ENCODE peak calls at places on chromosomes 1 and 21, in seven cellular contexts. One of them, this sample, is unnamed.

GRCh38 chr1:161367684-161368398 is at the start of gene CFAP126:
- DNase-seq in heart left ventricle: no peak
- DNase-seq in Panc1: no peak
- DNase-seq in NCI-H345: peak
- DNase-seq in EL: peak
- DNase-seq in AG09319: no peak
- DNase-seq in HuH-7.5: peak
- DNase-seq in this sample: no peak

GRCh38 chr1:25140073-25140797 is 92.1 kb downstream of the SYF2 start:
- DNase-seq in heart left ventricle: peak
- DNase-seq in NCI-H345: no peak
- DNase-seq in EL: peak
- DNase-seq in HuH-7.5: no peak
- DNase-seq in Panc1: no peak
- DNase-seq in AG09319: no peak
- DNase-seq in this sample: no peak

GRCh38 chr1:1431845-1432565 is 3.5 kb upstream of the VWA1 start:
- DNase-seq in AG09319: no peak
- DNase-seq in NCI-H345: no peak
- DNase-seq in HuH-7.5: peak
- DNase-seq in Panc1: no peak
- DNase-seq in EL: no peak
- DNase-seq in heart left ventricle: peak
- DNase-seq in this sample: no peak

GRCh38 chr1:201025571-201026002 is 2.1 kb upstream of the KIF21B start:
- DNase-seq in Panc1: no peak
- DNase-seq in AG09319: no peak
- DNase-seq in HuH-7.5: peak
- DNase-seq in EL: peak
- DNase-seq in heart left ventricle: no peak
- DNase-seq in NCI-H345: no peak
- DNase-seq in this sample: no peak

GRCh38 chr1:212477680-212478466 is 45.2 kb downstream of the NENF start:
- DNase-seq in NCI-H345: no peak
- DNase-seq in HuH-7.5: no peak
- DNase-seq in heart left ventricle: no peak
- DNase-seq in Panc1: no peak
- DNase-seq in AG09319: no peak
- DNase-seq in EL: no peak
- DNase-seq in this sample: no peak

GRCh38 chr21:42579456-42580075 is 65.9 kb downstream of the SLC37A1 start:
- DNase-seq in Panc1: no peak
- DNase-seq in NCI-H345: no peak
- DNase-seq in AG09319: no peak
- DNase-seq in EL: no peak
- DNase-seq in HuH-7.5: no peak
- DNase-seq in heart left ventricle: no peak
- DNase-seq in this sample: no peak

GRCh38 chr1:52032785-52033131 is 852 bp downstream of the KTI12 start:
- DNase-seq in NCI-H345: no peak
- DNase-seq in Panc1: no peak
- DNase-seq in EL: peak
- DNase-seq in heart left ventricle: peak
- DNase-seq in HuH-7.5: peak
- DNase-seq in AG09319: no peak
- DNase-seq in this sample: no peak

GRCh38 chr1:110190282-110190929 is 19.7 kb upstream of the KCNC4 start:
- DNase-seq in EL: no peak
- DNase-seq in heart left ventricle: peak
- DNase-seq in NCI-H345: peak
- DNase-seq in Panc1: no peak
- DNase-seq in HuH-7.5: no peak
- DNase-seq in AG09319: no peak
- DNase-seq in this sample: no peak

GRCh38 chr21:45460611-45461368 is 55.8 kb downstream of the COL18A1 start:
- DNase-seq in HuH-7.5: no peak
- DNase-seq in EL: peak
- DNase-seq in heart left ventricle: no peak
- DNase-seq in Panc1: no peak
- DNase-seq in NCI-H345: no peak
- DNase-seq in AG09319: peak
- DNase-seq in this sample: no peak

GRCh38 chr21:43209575-43210453 is 41.0 kb downstream of the CRYAA start:
- DNase-seq in heart left ventricle: peak
- DNase-seq in Panc1: peak
- DNase-seq in AG09319: no peak
- DNase-seq in EL: peak
- DNase-seq in HuH-7.5: no peak
- DNase-seq in NCI-H345: no peak
- DNase-seq in this sample: no peak